ENCODE peak calls at places on chromosomes 16 and 17, in seven cellular contexts. E is GM10248; O is stimulated activated CD8-positive, alpha-beta memory T cell treated with anti-CD3 and anti-CD28 coated beads, Interleukin-15, amount 100 ng/mL, for 1 hour; B is activated effector memory CD4-positive, alpha-beta T cell treated with Interleukin-2 at 50 U/mL for 16 hours; X is amygdala; G is T-cell; A is cardiac fibroblast. Y is an unnamed sample.

GRCh38 chr17:55263565-55264272 is 1.0 kb upstream of the HLF start:
- DNase-seq in A (no peak), O (no peak), E (no peak), B (no peak), X (no peak), G (no peak), Y (no peak)

GRCh38 chr17:77735341-77736206 is 222.9 kb upstream of the TNRC6C start:
- DNase-seq in B (no peak), E (no peak), G (no peak), A (peak; percentile 58), O (no peak), X (no peak), Y (peak; percentile 47)

GRCh38 chr17:28405632-28406477 is at the start of gene SLC46A1:
- DNase-seq in G (no peak), O (no peak), E (peak; percentile 85), B (peak; percentile 6), X (peak; percentile 35), A (peak; percentile 18), Y (peak; percentile 50)

GRCh38 chr16:57376313-57376818 is 4.1 kb downstream of the CX3CL1 start:
- DNase-seq in A (no peak), G (no peak), O (no peak), E (no peak), B (no peak), X (no peak), Y (no peak)

GRCh38 chr17:18993876-18994275 is 10.7 kb downstream of the FAM83G start:
- DNase-seq in G (no peak), A (peak; percentile 33), E (no peak), B (no peak), X (no peak), O (no peak), Y (no peak)

GRCh38 chr17:80219013-80219776 is 938 bp downstream of the SGSH start:
- DNase-seq in X (peak; percentile 10), A (peak; percentile 78), G (peak; percentile 88), B (peak; percentile 93), E (peak; percentile 80), O (peak; percentile 91), Y (no peak)

GRCh38 chr17:47736501-47737211 is 3.6 kb downstream of the TBX21 start:
- DNase-seq in O (no peak), E (no peak), G (no peak), A (no peak), B (no peak), X (no peak), Y (no peak)

GRCh38 chr16:14955546-14956231 is 18.4 kb downstream of the NPIPA1 start:
- DNase-seq in A (no peak), O (no peak), B (no peak), X (no peak), G (no peak), E (no peak), Y (no peak)

GRCh38 chr16:2048116-2048543 is 345 bp downstream of the TSC2 start:
- DNase-seq in A (no peak), E (no peak), G (no peak), X (no peak), B (no peak), O (no peak), Y (no peak)

GRCh38 chr16:75294773-75295172 is 43.3 kb upstream of the BCAR1 start:
- DNase-seq in G (no peak), X (no peak), O (no peak), B (no peak), E (no peak), A (no peak), Y (no peak)

GRCh38 chr17:20184977-20185619 is 175.9 kb downstream of the SPECC1 start:
- DNase-seq in G (no peak), O (no peak), B (no peak), X (no peak), A (no peak), E (no peak), Y (no peak)

GRCh38 chr17:19833914-19834313 is 33.8 kb downstream of the ULK2 start:
- DNase-seq in O (no peak), E (no peak), G (no peak), A (no peak), B (no peak), X (no peak), Y (no peak)

GRCh38 chr17:68613739-68614298 is 12.7 kb upstream of the FAM20A start:
- DNase-seq in O (no peak), A (peak; percentile 71), E (peak; percentile 40), G (no peak), B (no peak), X (no peak), Y (no peak)